ENCODE peak calls at places on chromosomes 6 and 20, in six cellular contexts. T is breast epithelium, J is K562, L is suprapubic skin, N is tibial artery, R is lower lobe of right lung. G is an unnamed sample. For H3K4me1, the result is how much of the 10 kb centered on the place peaks cover.

GRCh38 chr6:44216677-44217331 is at the start of gene MYMX:
- DNase-seq in T (no peak), J (no peak), L (no peak), N (peak), R (no peak), G (no peak)

GRCh38 chr20:40254023-40254772 is 434.8 kb downstream of the MAFB start:
- DNase-seq in T (no peak), J (no peak), L (no peak), N (no peak), R (no peak), G (no peak)

GRCh38 chr6:106536863-106537262 is 92.4 kb downstream of the RTN4IP1 start:
- DNase-seq in T (no peak), J (no peak), L (no peak), N (no peak), R (no peak), G (no peak)

GRCh38 chr6:22421187-22421586 is 124.4 kb upstream of the PRL start:
- DNase-seq in T (no peak), J (no peak), L (no peak), N (no peak), R (no peak), G (no peak)

GRCh38 chr20:19502169-19502568 is 255.9 kb upstream of the RIN2 start:
- DNase-seq in T (no peak), J (no peak), L (no peak), N (no peak), R (no peak), G (no peak)

GRCh38 chr6:44662461-44663121 is 275.1 kb downstream of the CDC5L start:
- DNase-seq in T (no peak), J (no peak), L (no peak), N (peak), R (peak), G (no peak)

GRCh38 chr6:67698534-67698933 is 936.5 kb upstream of the ADGRB3 start:
- DNase-seq in T (no peak), J (no peak), L (no peak), N (no peak), R (no peak), G (no peak)

GRCh38 chr20:4720121-4720976 is 1.4 kb upstream of the PRND start:
- DNase-seq in T (peak), J (peak), L (peak), N (peak), R (peak), G (peak)

GRCh38 chr6:156804402-156804801 is 27.2 kb downstream of the ARID1B start:
- DNase-seq in T (no peak), J (no peak), L (no peak), N (no peak), R (no peak), G (no peak)

GRCh38 chr6:71982385-71982784 is 96.0 kb downstream of the RIMS1 start:
- DNase-seq in T (no peak), J (no peak), L (no peak), N (no peak), R (no peak), G (no peak)

GRCh38 chr20:46200582-46201570 is 82.8 kb downstream of the CD40 start:
- DNase-seq in T (no peak), J (no peak), L (no peak), N (no peak), R (no peak), G (no peak)

GRCh38 chr6:112036088-112036637 is 17.7 kb upstream of the CCN6 start:
- DNase-seq in T (no peak), J (no peak), L (no peak), N (no peak), R (no peak), G (no peak)

GRCh38 chr6:33869826-33870423 is 66.1 kb upstream of the MLN start:
- DNase-seq in T (no peak), J (no peak), L (no peak), N (no peak), R (peak), G (no peak)

GRCh38 chr20:44990957-44991356 is 24.6 kb downstream of the STK4 start:
- DNase-seq in T (no peak), J (no peak), L (no peak), N (no peak), R (no peak), G (no peak)

GRCh38 chr20:23048283-23049200 is 930 bp downstream of the THBD start:
- DNase-seq in T (peak), J (no peak), L (peak), N (peak), R (peak), G (no peak)

GRCh38 chr6:108163267-108163643 is 2.6 kb upstream of the NR2E1 start:
- DNase-seq in T (no peak), J (no peak), L (no peak), N (no peak), R (no peak), G (no peak)

GRCh38 chr20:62665826-62666735 is 23.8 kb downstream of the SLCO4A1 start:
- DNase-seq in T (no peak), J (no peak), L (no peak), N (no peak), R (no peak), G (no peak)

GRCh38 chr6:159831373-159831679 is 31.2 kb downstream of the PNLDC1 start:
- DNase-seq in T (no peak), J (no peak), L (no peak), N (peak), R (peak), G (no peak)

GRCh38 chr6:69933239-69933638 is 66.9 kb downstream of the COL19A1 start:
- DNase-seq in T (no peak), J (no peak), L (no peak), N (no peak), R (no peak), G (no peak)

GRCh38 chr6:168051648-168052047 is 27.4 kb downstream of the FRMD1 start:
- DNase-seq in T (no peak), J (no peak), L (no peak), N (no peak), R (no peak), G (no peak)

GRCh38 chr6:6717953-6718352 is 129.4 kb downstream of the LY86 start:
- DNase-seq in T (no peak), J (no peak), L (no peak), N (no peak), R (no peak), G (no peak)

GRCh38 chr6:1729133-1729751 is 119.5 kb downstream of the FOXC1 start:
- DNase-seq in T (no peak), J (no peak), L (no peak), N (no peak), R (no peak), G (no peak)

GRCh38 chr6:111057074-111057752 is 30.1 kb upstream of the SLC16A10 start:
- DNase-seq in T (no peak), J (peak), L (no peak), N (no peak), R (no peak), G (no peak)

GRCh38 chr6:36033935-36034334 is 6.3 kb downstream of the MAPK14 start:
- DNase-seq in T (no peak), J (no peak), L (no peak), N (no peak), R (no peak), G (no peak)

GRCh38 chr20:24761220-24762065 is 187.6 kb upstream of the CST7 start:
- DNase-seq in T (no peak), J (no peak), L (peak), N (peak), R (no peak), G (no peak)

GRCh38 chr6:4880373-4880762 is 104.2 kb downstream of the CDYL start:
- DNase-seq in T (no peak), J (no peak), L (no peak), N (no peak), R (no peak), G (no peak)
- H3K4me1 ChIP-seq in T (under half), J (under half), L (under half), N (under half), R (under half), G (under half)

GRCh38 chr6:28772480-28773381 is 151.1 kb downstream of the TRIM27 start:
- DNase-seq in T (no peak), J (peak), L (no peak), N (no peak), R (no peak), G (no peak)
- H3K4me3 ChIP-seq in T (no peak), J (peak), L (no peak), N (no peak), R (no peak), G (no peak)

GRCh38 chr20:56988446-56988845 is 278.0 kb downstream of the BMP7 start:
- DNase-seq in T (no peak), J (no peak), L (no peak), N (no peak), R (no peak), G (no peak)
- H3K4me1 ChIP-seq in T (under half), J (under half), L (under half), N (under half), R (under half), G (under half)

DNA sequence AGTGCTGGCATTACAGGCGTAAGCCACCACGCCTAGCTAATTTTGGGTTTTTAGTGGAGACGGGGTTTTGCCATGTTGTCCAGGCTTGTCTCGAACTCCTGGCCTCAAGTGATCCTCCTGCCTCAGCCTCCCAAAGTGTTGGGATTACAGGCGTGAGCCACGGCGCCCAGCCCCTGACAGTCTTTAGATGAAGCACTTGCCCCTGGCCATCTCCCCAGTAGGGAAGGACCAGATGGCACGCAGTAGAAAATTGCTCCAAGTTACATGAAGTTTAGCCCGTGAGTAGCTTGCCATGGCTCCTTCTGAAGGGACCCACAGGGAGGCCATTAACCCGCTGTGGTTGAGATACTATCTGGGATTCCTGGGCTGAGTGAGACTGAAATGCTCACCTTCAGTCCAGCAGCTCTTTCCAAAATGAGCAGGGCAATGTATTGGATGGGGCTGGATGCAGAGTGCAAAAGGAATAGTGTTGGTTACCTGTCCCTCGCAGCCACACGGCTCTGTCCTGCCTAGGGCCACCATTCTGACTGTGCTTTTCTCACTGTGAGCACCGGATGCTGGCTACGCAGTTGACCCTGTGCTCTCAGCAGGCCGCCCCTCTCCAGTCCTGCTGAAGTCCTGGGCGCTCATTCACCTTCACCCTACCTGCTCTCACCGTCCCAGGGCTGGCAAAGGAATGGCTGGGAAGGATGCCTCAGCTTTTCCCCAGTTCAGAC is 66.9 kb downstream of the EFCAB8 start:
- DNase-seq in T (no peak), J (no peak), L (no peak), N (no peak), R (no peak), G (no peak)
- H3K4me3 ChIP-seq in T (no peak), J (no peak), L (no peak), N (no peak), R (no peak), G (no peak)

GRCh38 chr20:52991783-52992182 is 19.6 kb downstream of the TSHZ2 start:
- DNase-seq in T (no peak), J (no peak), L (no peak), N (no peak), R (no peak), G (no peak)
- H3K4me1 ChIP-seq in T (under half), J (under half), L (under half), N (under half), R (under half), G (under half)

GRCh38 chr20:21105429-21106170 is 558 bp downstream of the LINC00237 start:
- DNase-seq in T (no peak), J (no peak), L (no peak), N (no peak), R (no peak), G (no peak)
- H3K4me3 ChIP-seq in T (peak), J (no peak), L (peak), N (no peak), R (no peak), G (no peak)

G was measured in esophagus squamous epithelium.